ENCODE peak calls at places on chromosomes 7 and 10, in ten cellular contexts. R is mammary epithelial cell; U is NCI-H748 treated with DMSO at 0.1 percent for 48 hours; A is NCI-H1092 treated with DMSO at 0.1 percent for 48 hours; C is breast epithelium; W is head of caudate nucleus; P is thyroid gland; H is caudate nucleus; N is myocyte; F is CD4-positive, alpha-beta T cell. J is an unnamed sample.

GRCh38 chr10:91601212-91601611 is 31.7 kb downstream of the PPP1R3C start:
- DNase-seq in R (no peak), U (no peak), A (no peak), C (no peak), W (no peak), P (no peak), H (no peak), N (no peak), F (no peak), J (no peak)

GRCh38 chr10:113922787-113923570 is 68.5 kb downstream of the NHLRC2 start:
- DNase-seq in R (no peak), U (no peak), A (no peak), C (no peak), W (no peak), P (peak; percentile 18), H (no peak), N (peak; percentile 55), F (no peak), J (no peak)

GRCh38 chr10:128505346-128505745 is 379.1 kb upstream of the MKI67 start:
- DNase-seq in R (no peak), U (no peak), A (no peak), C (no peak), W (no peak), P (no peak), H (no peak), N (no peak), F (no peak), J (no peak)

GRCh38 chr10:70822421-70822820 is 6.7 kb downstream of the SGPL1 start:
- DNase-seq in R (no peak), U (no peak), A (no peak), C (no peak), W (no peak), P (no peak), H (no peak), N (no peak), F (no peak), J (no peak)

GRCh38 chr7:96953676-96954513 is 51.5 kb upstream of the DLX6 start:
- DNase-seq in R (no peak), U (no peak), A (no peak), C (no peak), W (no peak), P (no peak), H (no peak), N (no peak), F (no peak), J (peak; percentile 26)

GRCh38 chr10:76015245-76015644 is 583.8 kb downstream of the LRMDA start:
- DNase-seq in R (no peak), U (no peak), A (no peak), C (no peak), W (no peak), P (no peak), H (no peak), N (no peak), F (no peak), J (no peak)

GRCh38 chr10:1379601-1380000 is 323.4 kb downstream of the WDR37 start:
- DNase-seq in R (no peak), U (peak; percentile 41), A (no peak), C (no peak), W (peak; percentile 6), P (no peak), H (no peak), N (no peak), F (no peak), J (no peak)

GRCh38 chr7:73715648-73716317 is 3.7 kb downstream of the STX1A start:
- DNase-seq in R (peak; percentile 96), U (no peak), A (peak; percentile 37), C (no peak), W (no peak), P (no peak), H (no peak), N (peak; percentile 95), F (no peak), J (peak; percentile 84)

GRCh38 chr7:8831386-8831785 is 398.0 kb downstream of the NXPH1 start:
- DNase-seq in R (no peak), U (no peak), A (no peak), C (no peak), W (no peak), P (no peak), H (no peak), N (no peak), F (no peak), J (no peak)

GRCh38 chr10:103835121-103836045 is 20.0 kb downstream of the SH3PXD2A start:
- DNase-seq in R (no peak), U (no peak), A (no peak), C (no peak), W (no peak), P (no peak), H (no peak), N (no peak), F (no peak), J (no peak)

GRCh38 chr7:155354371-155355048 is 56.8 kb downstream of the INSIG1 start:
- DNase-seq in R (no peak), U (no peak), A (no peak), C (no peak), W (no peak), P (no peak), H (no peak), N (no peak), F (no peak), J (no peak)

GRCh38 chr10:110783509-110784103 is 88.1 kb upstream of the PDCD4 start:
- DNase-seq in R (no peak), U (no peak), A (no peak), C (no peak), W (no peak), P (no peak), H (no peak), N (no peak), F (peak; percentile 66), J (no peak)

GRCh38 chr7:112296416-112296815 is 89.9 kb downstream of the ZNF277 start:
- DNase-seq in R (no peak), U (no peak), A (no peak), C (no peak), W (no peak), P (no peak), H (no peak), N (no peak), F (no peak), J (no peak)

GRCh38 chr10:122461729-122462532 is 578 bp downstream of the HTRA1 start:
- DNase-seq in R (peak; percentile 44), U (no peak), A (peak; percentile 5), C (no peak), W (no peak), P (peak; percentile 64), H (no peak), N (no peak), F (no peak), J (no peak)

GRCh38 chr7:25260862-25261454 is 32.7 kb upstream of the NPVF start:
- DNase-seq in R (no peak), U (no peak), A (peak; percentile 48), C (no peak), W (no peak), P (no peak), H (no peak), N (peak; percentile 28), F (peak; percentile 8), J (no peak)

GRCh38 chr10:117374506-117375359 is 507 bp downstream of the PDZD8 start:
- DNase-seq in R (no peak), U (no peak), A (peak; percentile 30), C (peak; percentile 54), W (peak; percentile 22), P (peak; percentile 42), H (peak; percentile 53), N (peak; percentile 6), F (no peak), J (no peak)

GRCh38 chr7:83178066-83178465 is 15.4 kb upstream of the PCLO start:
- DNase-seq in R (peak; percentile 28), U (no peak), A (peak; percentile 13), C (no peak), W (no peak), P (no peak), H (no peak), N (no peak), F (no peak), J (no peak)

GRCh38 chr7:16688249-16688648 is 42.3 kb downstream of the BZW2 start:
- DNase-seq in R (peak; percentile 39), U (no peak), A (no peak), C (no peak), W (no peak), P (no peak), H (no peak), N (no peak), F (no peak), J (no peak)

GRCh38 chr10:130459851-130460490 is 323.8 kb downstream of the GLRX3 start:
- DNase-seq in R (no peak), U (no peak), A (no peak), C (no peak), W (no peak), P (no peak), H (no peak), N (no peak), F (no peak), J (no peak)

GRCh38 chr7:66894463-66895080 is 26.5 kb upstream of the TMEM248 start:
- DNase-seq in R (peak; percentile 14), U (no peak), A (no peak), C (no peak), W (peak; percentile 11), P (no peak), H (no peak), N (peak; percentile 28), F (no peak), J (no peak)

GRCh38 chr7:142812437-142813215 is 41.9 kb downstream of the PRSS2 start:
- DNase-seq in R (no peak), U (no peak), A (no peak), C (no peak), W (no peak), P (no peak), H (no peak), N (no peak), F (no peak), J (no peak)

GRCh38 chr10:103394180-103394579 is 2.1 kb downstream of the ATP5MK start:
- DNase-seq in R (no peak), U (no peak), A (no peak), C (no peak), W (no peak), P (no peak), H (no peak), N (no peak), F (no peak), J (no peak)

GRCh38 chr7:23347682-23348180 is 48.6 kb downstream of the MALSU1 start:
- DNase-seq in R (peak; percentile 80), U (no peak), A (no peak), C (no peak), W (no peak), P (no peak), H (no peak), N (peak; percentile 49), F (no peak), J (peak; percentile 75)

GRCh38 chr10:124179308-124180043 is 86.1 kb upstream of the CHST15 start:
- DNase-seq in R (no peak), U (no peak), A (no peak), C (no peak), W (no peak), P (no peak), H (no peak), N (no peak), F (no peak), J (no peak)

GRCh38 chr7:152922318-152923081 is 162.9 kb downstream of the ACTR3B start:
- DNase-seq in R (no peak), U (no peak), A (no peak), C (no peak), W (no peak), P (no peak), H (no peak), N (no peak), F (no peak), J (no peak)

GRCh38 chr7:6444516-6445269 is 3.1 kb downstream of the DAGLB start:
- DNase-seq in R (no peak), U (no peak), A (peak; percentile 34), C (no peak), W (no peak), P (peak; percentile 11), H (no peak), N (no peak), F (no peak), J (no peak)

GRCh38 chr7:134724606-134725005 is 54.8 kb upstream of the CALD1 start:
- DNase-seq in R (peak; percentile 40), U (no peak), A (no peak), C (no peak), W (no peak), P (no peak), H (no peak), N (peak; percentile 38), F (no peak), J (no peak)

GRCh38 chr10:3932597-3933380 is 147.8 kb upstream of the KLF6 start:
- DNase-seq in R (no peak), U (no peak), A (no peak), C (no peak), W (no peak), P (no peak), H (no peak), N (no peak), F (no peak), J (no peak)

J was measured in BJ.